ENCODE peak calls at places on chromosome 19, in six cellular contexts. One of them, this sample, is unnamed.

GRCh38 chr19:30547192-30547591 is 175.0 kb downstream of the ZNF536 start:
- DNase-seq in fibroblast of the aortic adventitia: no peak
- DNase-seq in mesenchymal stem cell: no peak
- DNase-seq in fibroblast of lung: no peak
- DNase-seq in A549: no peak
- DNase-seq in cardiac fibroblast: no peak
- DNase-seq in this sample: no peak

GRCh38 chr19:49558591-49558990 is 21.8 kb downstream of the NOSIP start:
- DNase-seq in cardiac fibroblast: no peak
- DNase-seq in fibroblast of the aortic adventitia: no peak
- DNase-seq in mesenchymal stem cell: no peak
- DNase-seq in A549: no peak
- DNase-seq in fibroblast of lung: no peak
- DNase-seq in this sample: no peak

GRCh38 chr19:36436531-36436930 is 18.1 kb upstream of the ZFP82 start:
- DNase-seq in fibroblast of lung: no peak
- DNase-seq in cardiac fibroblast: no peak
- DNase-seq in fibroblast of the aortic adventitia: no peak
- DNase-seq in mesenchymal stem cell: no peak
- DNase-seq in A549: peak
- DNase-seq in this sample: no peak

GRCh38 chr19:49811328-49811727 is 1.8 kb downstream of the FUZ start:
- DNase-seq in cardiac fibroblast: no peak
- DNase-seq in A549: peak
- DNase-seq in fibroblast of the aortic adventitia: no peak
- DNase-seq in fibroblast of lung: no peak
- DNase-seq in mesenchymal stem cell: no peak
- DNase-seq in this sample: no peak

GRCh38 chr19:13138171-13138915 is 11.8 kb downstream of the STX10 start:
- DNase-seq in cardiac fibroblast: no peak
- DNase-seq in mesenchymal stem cell: no peak
- DNase-seq in fibroblast of lung: no peak
- DNase-seq in A549: no peak
- DNase-seq in fibroblast of the aortic adventitia: no peak
- DNase-seq in this sample: no peak

GRCh38 chr19:42066075-42066754 is 3.8 kb downstream of the GRIK5 start:
- DNase-seq in mesenchymal stem cell: peak
- DNase-seq in cardiac fibroblast: peak
- DNase-seq in A549: peak
- DNase-seq in fibroblast of lung: peak
- DNase-seq in fibroblast of the aortic adventitia: peak
- DNase-seq in this sample: no peak

GRCh38 chr19:42199440-42200115 is 17.9 kb downstream of the DEDD2 start:
- DNase-seq in mesenchymal stem cell: no peak
- DNase-seq in cardiac fibroblast: no peak
- DNase-seq in fibroblast of the aortic adventitia: no peak
- DNase-seq in A549: no peak
- DNase-seq in fibroblast of lung: no peak
- DNase-seq in this sample: no peak

GRCh38 chr19:8131517-8131916 is 17.9 kb downstream of the FBN3 start:
- DNase-seq in fibroblast of the aortic adventitia: no peak
- DNase-seq in A549: no peak
- DNase-seq in fibroblast of lung: no peak
- DNase-seq in cardiac fibroblast: no peak
- DNase-seq in mesenchymal stem cell: no peak
- DNase-seq in this sample: no peak

GRCh38 chr19:13846533-13847032 is 30.4 kb upstream of the NANOS3 start:
- DNase-seq in mesenchymal stem cell: peak
- DNase-seq in cardiac fibroblast: peak
- DNase-seq in A549: peak
- DNase-seq in fibroblast of the aortic adventitia: peak
- DNase-seq in fibroblast of lung: peak
- DNase-seq in this sample: peak

GRCh38 chr19:46015080-46015960 is 7.5 kb downstream of the PGLYRP1 start:
- DNase-seq in A549: peak
- DNase-seq in fibroblast of the aortic adventitia: no peak
- DNase-seq in fibroblast of lung: peak
- DNase-seq in cardiac fibroblast: peak
- DNase-seq in mesenchymal stem cell: peak
- DNase-seq in this sample: peak

GRCh38 chr19:49458567-49458903 is 5.5 kb downstream of the ALDH16A1 start:
- DNase-seq in A549: no peak
- DNase-seq in fibroblast of the aortic adventitia: no peak
- DNase-seq in fibroblast of lung: no peak
- DNase-seq in cardiac fibroblast: no peak
- DNase-seq in mesenchymal stem cell: no peak
- DNase-seq in this sample: no peak

GRCh38 chr19:48656840-48657474 is 11.0 kb upstream of the CA11 start:
- DNase-seq in cardiac fibroblast: peak
- DNase-seq in fibroblast of the aortic adventitia: peak
- DNase-seq in fibroblast of lung: peak
- DNase-seq in A549: peak
- DNase-seq in mesenchymal stem cell: peak
- DNase-seq in this sample: peak

GRCh38 chr19:4543444-4543843 is 3.6 kb upstream of the LRG1 start:
- DNase-seq in A549: no peak
- DNase-seq in cardiac fibroblast: no peak
- DNase-seq in mesenchymal stem cell: no peak
- DNase-seq in fibroblast of lung: no peak
- DNase-seq in fibroblast of the aortic adventitia: no peak
- DNase-seq in this sample: no peak

GRCh38 chr19:4539697-4540581 is at the start of gene LRG1:
- DNase-seq in fibroblast of lung: no peak
- DNase-seq in fibroblast of the aortic adventitia: no peak
- DNase-seq in mesenchymal stem cell: no peak
- DNase-seq in cardiac fibroblast: peak
- DNase-seq in A549: no peak
- DNase-seq in this sample: no peak

GRCh38 chr19:4541114-4541805 is 1.4 kb upstream of the LRG1 start:
- DNase-seq in fibroblast of lung: no peak
- DNase-seq in mesenchymal stem cell: no peak
- DNase-seq in cardiac fibroblast: no peak
- DNase-seq in A549: no peak
- DNase-seq in fibroblast of the aortic adventitia: no peak
- DNase-seq in this sample: no peak

GRCh38 chr19:4543856-4544647 is 4.2 kb upstream of the LRG1 start:
- DNase-seq in fibroblast of lung: no peak
- DNase-seq in fibroblast of the aortic adventitia: no peak
- DNase-seq in cardiac fibroblast: no peak
- DNase-seq in A549: no peak
- DNase-seq in mesenchymal stem cell: no peak
- DNase-seq in this sample: no peak

DNA sequence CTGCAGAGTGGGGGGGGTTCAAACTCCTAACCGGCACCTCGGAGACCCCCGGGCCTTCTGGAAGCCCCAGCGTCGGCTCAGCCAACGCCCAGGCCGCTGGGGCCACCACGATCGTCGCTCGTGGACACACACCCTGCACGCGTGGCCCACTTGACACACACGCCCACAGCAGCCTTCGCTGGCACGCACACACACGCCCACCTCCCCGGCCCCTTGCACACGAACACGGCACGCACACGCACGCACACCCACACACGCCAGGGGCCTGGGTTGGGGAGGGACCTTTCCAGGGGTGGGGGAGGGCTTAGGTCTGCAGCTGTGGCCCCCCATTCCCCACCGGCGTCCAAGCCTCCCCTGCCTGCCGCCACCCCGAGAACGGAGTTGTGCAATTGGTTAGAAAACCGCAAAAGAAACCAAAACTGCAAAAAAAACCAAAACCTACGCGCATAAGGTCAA is 3.1 kb upstream of the LRG1 start:
- DNase-seq in mesenchymal stem cell: no peak
- DNase-seq in cardiac fibroblast: no peak
- DNase-seq in fibroblast of lung: no peak
- DNase-seq in A549: no peak
- DNase-seq in fibroblast of the aortic adventitia: no peak
- DNase-seq in this sample: no peak
- H3K4me3 ChIP-seq in mesenchymal stem cell: no peak
- H3K4me3 ChIP-seq in cardiac fibroblast: no peak
- H3K4me3 ChIP-seq in fibroblast of lung: no peak
- H3K4me3 ChIP-seq in A549: no peak
- H3K4me3 ChIP-seq in fibroblast of the aortic adventitia: no peak
- H3K4me3 ChIP-seq in this sample: no peak

DNA sequence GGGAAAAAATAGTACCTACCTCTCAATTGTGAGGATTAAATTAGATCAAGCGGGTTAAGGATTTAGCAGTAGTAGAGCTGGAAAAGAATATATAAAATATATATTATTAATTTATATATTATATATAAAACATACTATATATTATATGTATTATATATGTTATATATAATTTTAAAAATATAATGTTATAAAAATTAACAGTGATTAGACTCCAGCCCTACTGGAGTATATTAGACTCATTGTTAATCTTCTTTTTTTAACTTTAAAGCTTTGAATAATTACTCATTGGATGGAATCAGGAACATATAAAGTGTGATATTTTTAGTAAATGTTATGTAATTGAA is 380 bp upstream of the MRPL54 start:
- DNase-seq in A549: no peak
- DNase-seq in fibroblast of lung: no peak
- DNase-seq in cardiac fibroblast: no peak
- DNase-seq in mesenchymal stem cell: no peak
- DNase-seq in fibroblast of the aortic adventitia: no peak
- DNase-seq in this sample: no peak
- H3K4me3 ChIP-seq in A549: peak
- H3K4me3 ChIP-seq in fibroblast of lung: peak
- H3K4me3 ChIP-seq in cardiac fibroblast: no peak
- H3K4me3 ChIP-seq in mesenchymal stem cell: no peak
- H3K4me3 ChIP-seq in fibroblast of the aortic adventitia: no peak
- H3K4me3 ChIP-seq in this sample: peak

GRCh38 chr19:39509233-39509632 is 5.7 kb upstream of the SELENOV start:
- DNase-seq in cardiac fibroblast: no peak
- DNase-seq in mesenchymal stem cell: no peak
- DNase-seq in A549: no peak
- DNase-seq in fibroblast of the aortic adventitia: no peak
- DNase-seq in fibroblast of lung: no peak
- DNase-seq in this sample: no peak

GRCh38 chr19:39507715-39508364 is 7.1 kb upstream of the SELENOV start:
- DNase-seq in A549: no peak
- DNase-seq in mesenchymal stem cell: no peak
- DNase-seq in fibroblast of lung: no peak
- DNase-seq in cardiac fibroblast: no peak
- DNase-seq in fibroblast of the aortic adventitia: no peak
- DNase-seq in this sample: no peak

GRCh38 chr19:39506944-39507714 is 7.8 kb upstream of the SELENOV start:
- DNase-seq in cardiac fibroblast: peak
- DNase-seq in mesenchymal stem cell: peak
- DNase-seq in fibroblast of the aortic adventitia: peak
- DNase-seq in A549: peak
- DNase-seq in fibroblast of lung: peak
- DNase-seq in this sample: peak

GRCh38 chr19:39508629-39509028 is 6.3 kb upstream of the SELENOV start:
- DNase-seq in cardiac fibroblast: no peak
- DNase-seq in A549: no peak
- DNase-seq in mesenchymal stem cell: no peak
- DNase-seq in fibroblast of the aortic adventitia: no peak
- DNase-seq in fibroblast of lung: no peak
- DNase-seq in this sample: no peak

DNA sequence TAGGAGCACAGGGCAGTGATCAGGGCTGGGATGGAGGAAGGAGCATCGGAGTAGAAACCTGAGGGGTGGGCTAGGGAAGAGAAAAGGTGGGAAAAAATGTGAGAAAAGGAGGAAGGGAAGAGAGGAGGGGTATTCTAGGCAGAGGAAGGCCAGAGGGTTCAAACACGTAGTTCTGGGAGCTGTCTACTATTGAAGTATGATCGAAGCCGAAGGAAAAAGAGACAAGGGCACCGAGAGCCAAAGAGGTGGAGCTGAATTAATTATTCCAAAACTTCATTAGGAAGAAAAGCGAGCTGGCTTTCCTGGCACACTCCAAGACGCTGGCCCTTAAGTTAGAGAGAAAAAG is 7.8 kb downstream of the DLL3 start:
- DNase-seq in fibroblast of the aortic adventitia: no peak
- DNase-seq in A549: no peak
- DNase-seq in mesenchymal stem cell: no peak
- DNase-seq in cardiac fibroblast: no peak
- DNase-seq in fibroblast of lung: no peak
- DNase-seq in this sample: no peak
- H3K4me3 ChIP-seq in fibroblast of the aortic adventitia: peak
- H3K4me3 ChIP-seq in A549: peak
- H3K4me3 ChIP-seq in mesenchymal stem cell: peak
- H3K4me3 ChIP-seq in cardiac fibroblast: peak
- H3K4me3 ChIP-seq in fibroblast of lung: no peak
- H3K4me3 ChIP-seq in this sample: peak

DNA sequence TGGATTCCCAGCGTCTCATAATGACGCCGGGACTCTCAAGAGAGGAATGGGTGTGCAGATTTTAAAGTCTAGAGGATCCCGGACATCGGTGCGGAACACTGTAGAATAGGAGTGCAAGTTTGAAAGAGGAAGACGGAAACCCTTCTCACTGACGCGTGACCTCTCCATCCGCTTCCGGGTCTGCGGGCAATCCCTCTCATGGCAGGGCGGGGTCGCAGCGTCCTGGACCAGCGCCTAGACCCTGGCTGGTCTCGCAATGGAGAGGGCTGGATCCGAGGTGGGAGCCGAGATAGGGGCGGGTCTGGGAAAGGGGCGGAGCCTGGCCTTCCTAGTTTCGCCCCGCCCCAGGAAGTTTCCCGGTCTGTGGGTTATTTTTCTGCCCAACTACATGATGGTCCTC is 4.6 kb upstream of the ZNF845 start:
- DNase-seq in mesenchymal stem cell: no peak
- DNase-seq in fibroblast of lung: peak
- DNase-seq in cardiac fibroblast: peak
- DNase-seq in A549: no peak
- DNase-seq in fibroblast of the aortic adventitia: peak
- DNase-seq in this sample: peak
- H3K4me3 ChIP-seq in mesenchymal stem cell: no peak
- H3K4me3 ChIP-seq in fibroblast of lung: peak
- H3K4me3 ChIP-seq in cardiac fibroblast: no peak
- H3K4me3 ChIP-seq in A549: no peak
- H3K4me3 ChIP-seq in fibroblast of the aortic adventitia: no peak
- H3K4me3 ChIP-seq in this sample: no peak

GRCh38 chr19:54218259-54218658 is 4.5 kb downstream of the LILRB3 start:
- DNase-seq in fibroblast of the aortic adventitia: no peak
- DNase-seq in A549: no peak
- DNase-seq in mesenchymal stem cell: no peak
- DNase-seq in fibroblast of lung: no peak
- DNase-seq in cardiac fibroblast: no peak
- DNase-seq in this sample: no peak
- H3K4me3 ChIP-seq in fibroblast of the aortic adventitia: no peak
- H3K4me3 ChIP-seq in A549: no peak
- H3K4me3 ChIP-seq in mesenchymal stem cell: no peak
- H3K4me3 ChIP-seq in fibroblast of lung: no peak
- H3K4me3 ChIP-seq in cardiac fibroblast: no peak
- H3K4me3 ChIP-seq in this sample: no peak

DNA sequence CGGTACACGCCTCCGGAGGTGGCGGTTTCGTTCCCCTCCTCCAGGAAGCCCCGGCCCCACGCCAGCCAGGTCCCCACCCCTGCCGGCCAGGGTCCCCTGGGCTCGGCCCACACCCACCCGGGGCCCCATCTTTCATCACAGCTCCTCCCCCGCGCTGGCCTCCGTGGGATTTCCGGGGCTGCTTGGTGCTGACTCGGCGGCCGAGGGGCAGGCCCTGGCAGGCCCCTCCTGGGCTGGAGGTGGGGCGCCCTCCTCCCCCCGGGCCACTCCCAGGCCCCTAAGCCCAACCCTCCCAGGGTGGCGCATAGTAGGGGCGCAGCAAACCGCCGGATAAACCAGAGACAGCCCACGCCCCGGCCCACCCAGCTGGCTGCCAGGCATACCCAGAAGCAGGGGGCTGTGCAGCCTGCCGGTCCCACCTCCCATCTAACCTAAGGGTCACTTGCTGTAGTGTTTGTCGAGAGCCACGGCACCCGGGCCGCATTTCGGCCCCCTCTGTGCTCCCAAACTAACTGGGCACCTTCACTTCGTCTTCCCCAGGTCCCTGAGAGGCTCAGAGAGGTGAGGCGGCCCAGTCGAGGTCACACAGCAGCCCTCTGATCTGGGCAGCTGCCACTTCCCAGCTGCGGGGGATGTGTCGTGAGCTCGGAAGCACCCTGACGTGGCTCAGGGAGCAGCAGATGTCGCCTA is 6.6 kb downstream of the ZBTB7A start:
- DNase-seq in A549: no peak
- DNase-seq in cardiac fibroblast: peak
- DNase-seq in mesenchymal stem cell: no peak
- DNase-seq in fibroblast of the aortic adventitia: peak
- DNase-seq in fibroblast of lung: no peak
- DNase-seq in this sample: no peak
- H3K4me3 ChIP-seq in A549: no peak
- H3K4me3 ChIP-seq in cardiac fibroblast: peak
- H3K4me3 ChIP-seq in mesenchymal stem cell: no peak
- H3K4me3 ChIP-seq in fibroblast of the aortic adventitia: peak
- H3K4me3 ChIP-seq in fibroblast of lung: no peak
- H3K4me3 ChIP-seq in this sample: no peak

This sample was measured in astrocyte of the spinal cord.